ENCODE peak calls at places on chromosomes 4 and X, in seven cellular contexts. I, L, U, B, C, A and V are unnamed samples.

GRCh38 chrX:45781901-45782553 is 581.4 kb upstream of the DIPK2B start:
- DNase-seq in I (peak; percentile 43), L (peak; percentile 80), U (peak; percentile 16), B (peak; percentile 78), C (peak; percentile 18), A (peak; percentile 47), V (no peak)

GRCh38 chr4:182931691-182932297 is 14.6 kb upstream of the DCTD start:
- DNase-seq in I (no peak), L (peak; percentile 86), U (no peak), B (no peak), C (no peak), A (no peak), V (no peak)

GRCh38 chrX:8627796-8628195 is 104.1 kb downstream of the ANOS1 start:
- DNase-seq in I (no peak), L (no peak), U (no peak), B (no peak), C (no peak), A (no peak), V (no peak)

GRCh38 chr4:14812101-14812500 is 190.2 kb upstream of the CPEB2 start:
- DNase-seq in I (no peak), L (peak; percentile 7), U (no peak), B (no peak), C (no peak), A (no peak), V (no peak)

GRCh38 chr4:152014280-152014679 is 253.5 kb upstream of the GATB start:
- DNase-seq in I (peak; percentile 85), L (no peak), U (no peak), B (no peak), C (no peak), A (no peak), V (no peak)

GRCh38 chr4:142282870-142283431 is 563.1 kb downstream of the INPP4B start:
- DNase-seq in I (no peak), L (peak; percentile 15), U (peak; percentile 24), B (peak; percentile 53), C (peak; percentile 71), A (peak; percentile 16), V (no peak)

GRCh38 chrX:8447367-8447766 is 17.3 kb upstream of the VCX3B start:
- DNase-seq in I (no peak), L (no peak), U (no peak), B (no peak), C (no peak), A (no peak), V (no peak)

GRCh38 chr4:110821186-110821585 is 198.3 kb upstream of the PITX2 start:
- DNase-seq in I (no peak), L (no peak), U (no peak), B (no peak), C (no peak), A (no peak), V (no peak)

GRCh38 chrX:150258463-150259430 is 104.4 kb upstream of the MAMLD1 start:
- DNase-seq in I (no peak), L (peak; percentile 53), U (no peak), B (no peak), C (no peak), A (no peak), V (no peak)

GRCh38 chr4:101279377-101279871 is 67.9 kb downstream of the PPP3CA start:
- DNase-seq in I (peak; percentile 28), L (peak; percentile 97), U (no peak), B (no peak), C (no peak), A (peak; percentile 50), V (no peak)

GRCh38 chrX:45508459-45508858 is 307.8 kb upstream of the DIPK2B start:
- DNase-seq in I (no peak), L (no peak), U (no peak), B (peak; percentile 72), C (no peak), A (no peak), V (no peak)

GRCh38 chr4:168960716-168961115 is 49.3 kb downstream of the CBR4 start:
- DNase-seq in I (no peak), L (no peak), U (no peak), B (no peak), C (no peak), A (no peak), V (no peak)

GRCh38 chr4:42412251-42412650 is 15.0 kb downstream of the SHISA3 start:
- DNase-seq in I (no peak), L (peak; percentile 79), U (no peak), B (peak; percentile 89), C (no peak), A (no peak), V (no peak)

GRCh38 chrX:72572248-72573157 is at the start of gene HDAC8:
- DNase-seq in I (peak; percentile 90), L (peak; percentile 81), U (peak; percentile 78), B (peak; percentile 80), C (peak; percentile 80), A (peak; percentile 67), V (peak; percentile 70)

GRCh38 chrX:119266364-119266995 is 30.4 kb downstream of the PGRMC1 start:
- DNase-seq in I (peak; percentile 19), L (peak; percentile 49), U (peak; percentile 14), B (peak; percentile 52), C (peak; percentile 35), A (peak; percentile 43), V (peak; percentile 6)

GRCh38 chr4:87853108-87853507 is 20.3 kb downstream of the MEPE start:
- DNase-seq in I (peak; percentile 50), L (peak; percentile 64), U (peak; percentile 49), B (peak; percentile 67), C (peak; percentile 79), A (peak; percentile 62), V (peak; percentile 45)

GRCh38 chr4:102447413-102447812 is 53.7 kb upstream of the NFKB1 start:
- DNase-seq in I (peak; percentile 89), L (no peak), U (no peak), B (no peak), C (no peak), A (no peak), V (no peak)

GRCh38 chr4:55445921-55446577 is 50.3 kb downstream of the TMEM165 start:
- DNase-seq in I (no peak), L (peak; percentile 89), U (no peak), B (peak; percentile 43), C (no peak), A (no peak), V (no peak)

GRCh38 chrX:48919360-48919821 is 567 bp upstream of the PIM2 start:
- DNase-seq in I (peak; percentile 76), L (peak; percentile 40), U (no peak), B (no peak), C (peak; percentile 63), A (no peak), V (no peak)

DNA sequence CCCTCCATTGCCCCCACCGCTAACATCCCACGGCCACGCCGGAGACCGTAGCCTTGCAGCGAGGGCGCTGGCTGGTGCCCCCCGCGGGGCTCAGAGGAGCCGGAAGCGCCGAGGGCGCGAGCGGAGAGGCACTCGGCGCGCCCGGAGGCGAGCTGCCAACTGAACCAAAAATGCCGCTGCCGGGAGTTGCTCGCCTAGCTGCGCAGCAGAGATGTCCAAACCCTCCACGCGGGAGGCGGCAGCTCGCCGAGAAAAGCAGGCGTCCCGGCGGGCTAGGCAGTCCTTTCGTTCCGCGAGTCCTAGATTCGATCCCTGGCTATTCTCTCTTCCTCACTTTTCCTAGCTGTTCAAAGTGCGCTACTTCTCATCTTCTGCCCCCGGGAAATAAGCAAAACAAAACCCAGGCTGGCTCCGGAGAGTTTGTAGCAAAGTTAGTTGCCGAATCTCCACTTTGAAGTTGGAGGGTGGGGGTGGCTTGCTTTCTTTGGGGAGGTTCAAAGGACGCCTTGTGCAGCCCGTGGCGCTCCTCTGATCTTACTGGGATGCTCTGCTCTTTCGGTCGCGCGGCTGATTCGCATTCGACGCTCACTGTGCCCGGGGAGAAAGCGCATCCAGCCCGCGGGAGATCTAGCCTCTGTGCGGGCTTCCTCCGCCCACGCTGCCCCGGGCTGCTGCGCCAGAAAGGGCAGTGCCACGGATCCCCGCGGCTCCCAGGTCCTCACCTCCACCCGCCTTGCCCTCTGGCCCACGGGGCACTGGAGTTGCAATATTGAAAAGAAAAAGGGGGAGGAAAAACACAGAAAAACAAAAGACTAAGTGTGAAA is 677 bp downstream of the NKX6-1 start:
- DNase-seq in I (peak; percentile 10), L (peak; percentile 67), U (peak; percentile 70), B (peak; percentile 36), C (peak; percentile 63), A (peak; percentile 34), V (peak; percentile 8)
- TF ChIP-seq EZH2 in I (no peak), L (peak; percentile 81), U (peak; percentile 73), B (no peak), C (peak; percentile 97), A (peak; percentile 76), V (no peak)

GRCh38 chr4:174523003-174523693 is 860 bp upstream of the HPGD start:
- DNase-seq in I (no peak), L (peak; percentile 50), U (peak; percentile 11), B (peak; percentile 36), C (peak; percentile 22), A (no peak), V (no peak)
- TF ChIP-seq EZH2phosphoT487 in I (no peak), L (no peak), U (no peak), B (no peak), C (no peak), A (no peak), V (no peak)

DNA sequence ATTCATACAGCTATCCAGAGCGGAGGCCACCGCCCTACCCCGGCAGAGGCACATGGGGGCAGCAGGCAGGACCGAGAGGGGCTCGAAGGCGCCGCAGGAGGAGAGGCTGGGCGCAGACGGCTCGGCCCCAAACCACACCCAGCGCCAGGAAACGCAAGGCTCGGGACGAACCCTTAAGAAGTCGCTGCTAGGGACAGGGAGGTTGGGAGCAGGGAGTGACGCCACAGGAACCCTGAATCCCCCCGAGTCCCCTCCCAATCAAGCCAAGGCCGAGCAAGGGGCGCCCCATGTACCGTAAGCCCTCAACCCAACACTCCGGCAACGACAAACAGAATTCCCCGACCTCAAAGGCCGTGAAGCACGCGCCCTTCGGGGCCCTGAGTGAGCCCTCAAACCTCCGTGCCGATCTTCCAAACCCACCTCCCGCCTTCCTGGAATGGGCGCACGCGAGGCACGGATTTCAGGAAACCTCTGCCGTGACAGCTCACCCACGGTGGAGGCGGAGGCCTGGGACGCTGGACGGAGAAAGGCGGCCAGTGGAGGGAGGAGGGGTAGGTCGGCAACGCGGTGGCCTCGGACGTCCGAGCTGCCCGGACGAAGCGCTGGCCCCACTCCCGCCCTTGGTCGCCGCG is 1.8 kb downstream of the ZFYVE28 start:
- DNase-seq in I (no peak), L (peak; percentile 59), U (peak; percentile 76), B (no peak), C (peak; percentile 85), A (no peak), V (no peak)
- TF ChIP-seq EZH2 in I (no peak), L (no peak), U (peak; percentile 97), B (no peak), C (peak; percentile 88), A (peak; percentile 75), V (no peak)

GRCh38 chr4:118967393-118967792 is 78.7 kb downstream of the SYNPO2 start:
- DNase-seq in I (no peak), L (peak; percentile 74), U (no peak), B (no peak), C (no peak), A (no peak), V (no peak)

GRCh38 chr4:118968813-118969212 is 80.2 kb downstream of the SYNPO2 start:
- DNase-seq in I (no peak), L (peak; percentile 20), U (no peak), B (no peak), C (no peak), A (no peak), V (no peak)

GRCh38 chr4:118969359-118969758 is 80.7 kb downstream of the SYNPO2 start:
- DNase-seq in I (no peak), L (peak; percentile 86), U (peak; percentile 44), B (peak; percentile 71), C (peak; percentile 56), A (peak; percentile 63), V (peak; percentile 32)

GRCh38 chr4:118964891-118965411 is 76.3 kb downstream of the SYNPO2 start:
- DNase-seq in I (no peak), L (peak; percentile 74), U (no peak), B (no peak), C (no peak), A (no peak), V (no peak)

GRCh38 chr4:118968006-118968405 is 79.4 kb downstream of the SYNPO2 start:
- DNase-seq in I (peak; percentile 92), L (peak; percentile 75), U (peak; percentile 18), B (peak; percentile 21), C (peak; percentile 86), A (peak; percentile 51), V (no peak)
- TF ChIP-seq EZH2phosphoT487 in I (no peak), L (no peak), U (no peak), B (no peak), C (no peak), A (no peak), V (no peak)